ENCODE peak calls at places on chromosomes 4 and X, in six cellular contexts. N is fibroblast of pulmonary artery, D is endothelial cell, A is neural crest cell, B is CD14-positive monocyte, V is IMR-90. T is an unnamed sample.

GRCh38 chrX:9141496-9141895 is 107.6 kb upstream of the FAM9B start:
- DNase-seq in B (no peak), D (no peak), A (no peak), V (peak), N (peak), T (no peak)

GRCh38 chr4:993111-994029 is at the start of gene SLC26A1:
- DNase-seq in N (no peak), V (no peak), B (no peak), D (no peak), A (no peak), T (no peak)

GRCh38 chr4:150799207-150799606 is 215.9 kb downstream of the LRBA start:
- DNase-seq in V (no peak), A (no peak), N (no peak), D (no peak), B (no peak), T (no peak)

GRCh38 chrX:1442724-1443367 is 9.9 kb downstream of the ASMTL start:
- DNase-seq in B (peak), N (no peak), D (no peak), A (no peak), V (no peak), T (no peak)

GRCh38 chrX:120464409-120464808 is 4.7 kb downstream of the LAMP2 start:
- DNase-seq in N (no peak), V (no peak), A (no peak), B (no peak), D (no peak), T (no peak)

GRCh38 chr4:111639876-111640275 is 505.4 kb upstream of the FAM241A start:
- DNase-seq in B (no peak), V (peak), N (peak), D (no peak), A (no peak), T (no peak)

GRCh38 chrX:55546956-55547355 is 57.3 kb upstream of the USP51 start:
- DNase-seq in B (no peak), A (no peak), D (no peak), N (peak), V (no peak), T (no peak)

GRCh38 chr4:128601992-128602695 is 207.4 kb upstream of the JADE1 start:
- DNase-seq in B (no peak), V (peak), N (peak), A (no peak), D (no peak), T (no peak)

GRCh38 chrX:124033821-124034220 is 72.3 kb downstream of the STAG2 start:
- DNase-seq in V (peak), B (no peak), D (no peak), A (no peak), N (peak), T (no peak)

GRCh38 chrX:18951032-18951431 is 32.9 kb downstream of the PHKA2 start:
- DNase-seq in D (no peak), B (no peak), N (no peak), A (no peak), V (no peak), T (no peak)
- TF ChIP-seq CTCF in D (no peak), B (no peak), N (no peak), A (no peak), V (no peak), T (no peak)

DNA sequence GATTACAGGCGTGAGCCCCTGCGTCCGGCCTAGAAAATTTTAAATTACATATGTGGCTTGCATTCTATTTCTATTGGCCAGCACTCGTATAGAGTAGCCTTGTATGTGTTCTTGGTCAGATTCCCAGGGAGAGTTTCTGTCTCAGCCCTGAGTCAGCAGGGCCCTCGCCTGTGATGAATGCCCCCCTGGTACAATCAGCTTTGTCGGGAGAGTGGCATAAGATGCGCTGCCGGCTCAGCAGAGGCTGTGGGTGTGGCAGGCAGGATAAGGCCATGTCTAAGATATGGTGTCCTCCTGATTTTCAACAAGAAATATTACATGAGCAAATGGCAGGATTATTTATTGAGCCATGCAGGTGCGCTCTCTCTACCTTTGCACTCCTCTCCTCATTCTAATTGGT is 1.6 kb upstream of the REELD1 start:
- DNase-seq in D (no peak), B (no peak), N (no peak), A (no peak), V (peak), T (no peak)
- TF ChIP-seq CTCF in D (no peak), B (no peak), N (no peak), A (no peak), V (no peak), T (no peak)

DNA sequence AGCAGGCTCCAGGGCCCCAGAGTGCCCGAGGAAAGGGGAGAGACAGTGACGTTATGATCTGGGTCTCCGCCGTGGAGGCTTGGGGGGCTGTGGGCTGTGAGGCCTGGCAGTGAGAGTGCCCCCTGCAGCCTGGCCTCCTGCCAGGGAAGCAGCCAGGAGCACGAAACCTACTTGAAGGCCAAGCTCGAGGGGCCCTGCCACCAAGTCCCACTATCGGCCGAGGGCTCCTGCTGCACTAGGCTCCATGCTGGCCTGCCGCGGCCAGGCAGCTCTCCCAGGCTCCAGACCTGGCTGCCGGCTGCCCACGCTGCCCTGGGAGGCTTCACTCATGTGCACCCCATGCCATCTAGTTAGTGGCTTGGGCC is 18.7 kb downstream of the FLNA start:
- DNase-seq in B (no peak), D (no peak), N (no peak), A (no peak), V (no peak), T (no peak)
- TF ChIP-seq CTCF in B (no peak), D (no peak), N (no peak), A (no peak), V (no peak), T (no peak)

DNA sequence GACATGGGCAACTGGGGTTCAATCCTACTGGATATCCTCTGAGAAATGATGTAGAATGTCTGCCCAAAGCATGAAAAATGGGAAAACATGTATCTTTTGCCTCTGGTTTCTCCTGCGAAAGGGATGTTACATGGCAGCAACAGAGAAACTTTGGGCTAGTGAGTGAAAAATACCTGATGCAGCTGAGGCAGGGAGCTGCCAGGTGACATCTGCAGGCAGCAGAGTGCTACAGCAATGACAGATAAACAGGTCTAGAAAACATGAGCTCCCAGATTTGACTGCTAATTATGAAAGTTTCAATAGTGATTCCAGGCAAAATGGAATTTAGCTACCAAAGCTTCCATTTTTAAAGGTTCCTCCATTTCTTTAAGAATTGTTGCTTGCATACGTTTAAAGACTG is 4.8 kb upstream of the CXCL1 start:
- DNase-seq in B (no peak), D (no peak), V (no peak), N (no peak), A (no peak), T (peak)
- TF ChIP-seq CTCF in B (peak), D (no peak), V (no peak), N (peak), A (peak), T (peak)

DNA sequence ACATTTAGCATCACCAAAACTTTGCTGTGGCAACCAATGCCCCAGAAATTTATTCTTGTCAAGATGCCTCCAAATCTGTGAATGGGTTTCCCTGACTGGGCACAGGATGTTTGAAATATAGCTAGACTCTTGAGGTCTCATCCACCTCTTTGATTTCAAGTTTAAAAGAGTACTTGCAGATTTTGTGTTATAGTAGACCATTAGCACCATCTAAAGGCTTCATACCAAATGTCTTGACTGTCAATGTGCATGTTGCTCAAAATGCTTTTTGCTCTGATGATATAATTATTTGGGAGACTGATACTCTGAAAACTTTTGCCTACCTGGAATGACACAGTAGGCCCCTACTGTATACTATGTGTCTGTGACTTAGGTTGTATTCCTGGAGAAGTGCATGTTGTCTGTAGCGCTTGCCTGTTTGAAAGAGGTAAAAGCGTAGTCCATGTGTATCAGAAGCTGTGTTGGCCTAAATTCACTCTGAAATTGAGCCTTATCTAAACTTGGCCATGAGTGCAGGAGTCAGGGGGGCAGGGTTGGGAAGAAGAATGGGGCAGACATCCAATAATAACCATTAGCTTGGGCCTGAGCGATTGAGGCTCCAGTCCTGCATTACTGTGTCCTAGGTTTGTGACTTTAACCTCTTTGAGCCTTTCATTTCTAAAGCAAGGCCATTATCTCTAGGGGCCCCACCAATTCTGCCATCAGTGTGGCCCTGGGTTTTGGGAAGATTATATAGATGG is 33.8 kb downstream of the NDP start:
- DNase-seq in A (no peak), D (no peak), B (no peak), V (peak), N (peak), T (no peak)
- TF ChIP-seq CTCF in A (no peak), D (no peak), B (no peak), V (no peak), N (no peak), T (no peak)

DNA sequence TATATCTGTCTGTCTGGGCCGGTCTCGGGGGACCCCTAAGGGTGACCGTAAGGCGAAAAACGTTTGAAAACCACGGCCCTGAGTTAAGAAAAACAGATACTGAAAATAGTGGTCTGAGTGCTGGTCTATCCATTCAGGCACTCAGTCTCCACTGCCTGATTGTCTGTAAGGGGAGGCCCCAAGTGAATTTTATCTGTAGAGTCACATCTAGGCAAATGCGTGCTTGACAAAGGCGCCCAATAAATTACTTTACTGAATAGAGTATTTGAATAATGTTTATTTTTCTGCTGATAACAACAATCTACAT is 461 bp downstream of the HNRNPH2 start:
- DNase-seq in N (no peak), V (no peak), D (no peak), A (no peak), B (no peak), T (no peak)
- TF ChIP-seq CTCF in N (no peak), V (peak), D (no peak), A (no peak), B (no peak), T (no peak)

GRCh38 chrX:40552768-40553167 is 28.0 kb upstream of the ATP6AP2 start:
- DNase-seq in N (peak), D (no peak), V (peak), B (no peak), A (no peak), T (no peak)
- TF ChIP-seq CTCF in N (peak), D (no peak), V (peak), B (no peak), A (peak), T (no peak)

DNA sequence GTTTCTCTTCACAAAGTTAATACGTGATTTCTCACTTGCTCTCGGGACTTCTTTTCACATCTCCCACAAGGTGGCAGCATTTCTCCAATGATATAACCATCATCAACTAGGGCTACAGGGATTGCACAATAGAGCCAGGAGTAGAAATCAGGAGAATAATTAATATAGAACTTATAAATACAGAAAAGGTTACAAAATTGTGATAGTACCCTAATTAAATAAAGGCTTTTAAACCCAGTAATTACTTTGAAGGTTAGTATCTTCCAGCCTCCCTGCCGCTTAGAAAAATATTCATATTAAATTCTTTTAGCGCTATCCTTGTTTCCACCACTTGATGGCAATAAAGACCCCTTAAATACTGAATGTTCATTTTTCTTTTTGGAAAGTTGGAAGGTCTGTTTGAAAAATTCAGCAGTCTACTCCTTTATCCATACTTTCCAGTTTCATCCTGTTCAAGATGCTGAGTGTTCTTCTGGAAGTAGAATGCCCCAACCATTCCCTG is 65.8 kb downstream of the RASGEF1B start:
- DNase-seq in B (no peak), V (peak), D (peak), N (peak), A (peak), T (peak)
- TF ChIP-seq CTCF in B (peak), V (peak), D (peak), N (peak), A (peak), T (peak)

DNA sequence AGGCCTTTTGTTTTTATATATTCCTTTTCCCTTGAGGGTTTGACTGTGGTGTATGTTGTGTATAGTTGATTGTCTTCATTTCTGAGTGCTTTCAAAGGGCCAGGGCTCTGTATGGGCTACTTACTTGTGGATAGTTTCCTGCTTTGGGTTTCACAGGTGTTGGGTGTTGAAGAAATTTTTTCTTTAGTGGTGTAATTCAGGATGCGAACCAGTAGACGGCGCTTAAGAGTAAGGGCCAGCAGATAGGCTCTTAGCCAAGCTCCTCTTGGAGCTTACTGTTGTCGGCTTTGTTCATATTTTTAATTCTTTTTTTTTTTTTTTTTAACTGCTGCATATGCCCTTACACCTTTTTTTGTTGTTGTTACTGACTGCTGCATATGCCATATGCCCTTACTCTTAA is 276.3 kb upstream of the GALNT7 start:
- DNase-seq in V (peak), N (peak), A (no peak), D (peak), B (no peak), T (no peak)
- TF ChIP-seq CTCF in V (peak), N (peak), A (peak), D (peak), B (peak), T (peak)

GRCh38 chr4:80361329-80361900 is 25.9 kb downstream of the CFAP299 start:
- DNase-seq in A (no peak), N (peak), D (no peak), B (no peak), V (peak), T (peak)
- TF ChIP-seq CTCF in A (peak), N (peak), D (peak), B (peak), V (peak), T (no peak)